ENCODE peak calls at places on chromosomes 7 and 10, in five cellular contexts. L, P, S, Z and U are unnamed samples.

GRCh38 chr10:6721480-6721879 is 141.4 kb upstream of the PRKCQ start:
- DNase-seq in P (no peak), L (no peak), Z (no peak), S (no peak), U (no peak)

GRCh38 chr7:99468336-99468918 is 2.5 kb upstream of the ATP5MF start:
- DNase-seq in Z (peak), S (peak), L (no peak), P (no peak), U (no peak)

GRCh38 chr7:129041142-129041928 is 13.6 kb downstream of the TNPO3 start:
- DNase-seq in L (no peak), S (no peak), P (no peak), Z (peak), U (no peak)

GRCh38 chr7:151768805-151769188 is 108.1 kb downstream of the PRKAG2 start:
- DNase-seq in S (no peak), P (no peak), Z (no peak), L (no peak), U (no peak)

GRCh38 chr7:157204134-157204533 is 65.4 kb downstream of the UBE3C start:
- DNase-seq in P (no peak), S (no peak), Z (no peak), L (no peak), U (no peak)

GRCh38 chr10:105149371-105149871 is 508.3 kb downstream of the SORCS3 start:
- DNase-seq in Z (no peak), S (no peak), P (no peak), L (no peak), U (no peak)

GRCh38 chr7:134842901-134843300 is 63.5 kb downstream of the CALD1 start:
- DNase-seq in S (no peak), Z (no peak), P (no peak), L (no peak), U (no peak)

GRCh38 chr7:18496336-18496700 is 769 bp downstream of the HDAC9 start:
- DNase-seq in P (no peak), Z (no peak), L (no peak), S (no peak), U (no peak)

GRCh38 chr7:47294569-47295222 is 287.2 kb downstream of the TNS3 start:
- DNase-seq in L (no peak), Z (no peak), S (no peak), P (no peak), U (no peak)

GRCh38 chr7:7808626-7809025 is 90.2 kb upstream of the RPA3 start:
- DNase-seq in S (no peak), Z (no peak), P (no peak), L (no peak), U (no peak)

GRCh38 chr10:98344589-98345038 is 70.4 kb downstream of the PYROXD2 start:
- DNase-seq in L (peak), P (no peak), S (peak), Z (no peak), U (no peak)

GRCh38 chr10:114678806-114679205 is 20.7 kb upstream of the ABLIM1 start:
- DNase-seq in Z (no peak), S (no peak), P (no peak), L (no peak), U (no peak)

GRCh38 chr10:17335065-17335464 is 107.0 kb downstream of the VIM start:
- DNase-seq in P (no peak), Z (no peak), L (no peak), S (no peak), U (no peak)

GRCh38 chr10:90587081-90587491 is 270.8 kb downstream of the HTR7 start:
- DNase-seq in Z (no peak), L (no peak), S (no peak), P (no peak), U (no peak)

GRCh38 chr10:70137927-70138883 is 5.6 kb upstream of the AIFM2 start:
- DNase-seq in S (peak), P (no peak), L (no peak), Z (no peak), U (no peak)

GRCh38 chr7:93715234-93715633 is 140.7 kb upstream of the CALCR start:
- DNase-seq in S (peak), Z (peak), P (no peak), L (peak), U (no peak)

GRCh38 chr7:11760372-11760771 is 71.6 kb downstream of the THSD7A start:
- DNase-seq in S (no peak), P (no peak), Z (no peak), L (no peak), U (no peak)

GRCh38 chr7:130887182-130888016 is 153.4 kb upstream of the KLF14 start:
- DNase-seq in P (no peak), Z (no peak), L (no peak), S (no peak), U (no peak)

GRCh38 chr7:80207501-80207900 is 72.9 kb downstream of the GNAI1 start:
- DNase-seq in P (no peak), Z (no peak), S (no peak), L (no peak), U (no peak)

GRCh38 chr10:8229153-8229552 is 174.7 kb downstream of the GATA3 start:
- DNase-seq in P (no peak), Z (no peak), L (no peak), S (no peak), U (no peak)

GRCh38 chr7:45036801-45037200 is 36.8 kb downstream of the CCM2 start:
- DNase-seq in P (no peak), S (no peak), L (no peak), Z (no peak), U (no peak)

GRCh38 chr7:132545756-132546155 is 30.5 kb downstream of the PLXNA4 start:
- DNase-seq in Z (no peak), L (no peak), P (no peak), S (no peak), U (no peak)

GRCh38 chr10:14125564-14125963 is 205.2 kb downstream of the FRMD4A start:
- DNase-seq in L (no peak), Z (no peak), P (no peak), S (no peak), U (no peak)

GRCh38 chr10:131033166-131034085 is 278.1 kb downstream of the TCERG1L start:
- DNase-seq in S (no peak), L (no peak), Z (peak), P (no peak), U (no peak)

GRCh38 chr7:46243406-46243805 is 322.3 kb upstream of the IGFBP3 start:
- DNase-seq in S (no peak), L (no peak), Z (no peak), P (no peak), U (no peak)
- H3K4me3 ChIP-seq in S (no peak), L (no peak), Z (no peak), P (no peak), U (no peak)

DNA sequence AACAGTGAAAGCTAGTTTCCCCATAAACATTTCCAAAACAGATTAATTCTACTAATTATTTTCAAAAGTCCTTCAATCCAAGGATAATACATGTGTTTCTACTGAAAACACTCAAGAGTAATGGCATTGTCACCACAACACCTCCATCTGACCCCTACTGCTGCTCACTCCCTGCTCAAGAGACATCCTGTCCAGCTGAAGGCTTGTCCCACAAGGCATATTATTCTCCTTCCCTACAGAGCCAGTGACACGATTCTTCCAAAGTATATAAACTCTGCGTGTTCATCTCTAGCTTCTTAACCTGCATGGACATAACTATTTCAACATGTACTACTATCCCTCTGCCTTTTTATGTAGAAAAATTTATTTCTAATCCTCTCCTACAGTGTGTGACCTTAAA is 182.1 kb downstream of the CPEB3 start:
- DNase-seq in P (no peak), Z (no peak), L (no peak), S (no peak), U (no peak)
- H3K4me3 ChIP-seq in P (no peak), Z (no peak), L (no peak), S (no peak), U (no peak)

GRCh38 chr10:124523301-124523871 is 61.8 kb downstream of the LHPP start:
- DNase-seq in L (no peak), Z (peak), P (no peak), S (peak), U (no peak)

GRCh38 chr10:124522131-124522902 is 60.7 kb downstream of the LHPP start:
- DNase-seq in P (no peak), S (no peak), L (no peak), Z (peak), U (no peak)

GRCh38 chr10:124521429-124521871 is 59.8 kb downstream of the LHPP start:
- DNase-seq in S (no peak), Z (peak), P (no peak), L (no peak), U (peak)

GRCh38 chr10:124523886-124524285 is 62.3 kb downstream of the LHPP start:
- DNase-seq in L (no peak), P (no peak), Z (no peak), S (peak), U (no peak)

DNA sequence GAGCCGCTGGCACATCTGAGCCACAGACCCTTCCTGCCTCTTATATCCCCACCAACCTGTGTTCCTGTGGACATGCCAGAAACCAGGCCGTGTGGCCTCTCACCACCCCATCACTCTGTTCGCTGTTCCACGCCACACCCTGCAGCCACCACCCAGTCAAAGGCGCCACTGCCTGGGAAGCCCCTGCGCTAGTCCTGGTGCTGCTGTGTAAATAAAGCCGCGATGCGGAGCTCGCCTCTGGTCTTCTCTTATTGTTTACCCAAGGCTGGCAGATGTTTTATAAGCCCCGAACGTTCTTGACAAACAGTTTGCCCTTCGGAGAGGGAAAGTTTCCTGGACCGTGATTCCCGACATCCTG is 61.3 kb downstream of the LHPP start:
- DNase-seq in Z (peak), P (no peak), S (peak), L (no peak), U (no peak)
- H3K4me3 ChIP-seq in Z (no peak), P (no peak), S (no peak), L (no peak), U (no peak)

DNA sequence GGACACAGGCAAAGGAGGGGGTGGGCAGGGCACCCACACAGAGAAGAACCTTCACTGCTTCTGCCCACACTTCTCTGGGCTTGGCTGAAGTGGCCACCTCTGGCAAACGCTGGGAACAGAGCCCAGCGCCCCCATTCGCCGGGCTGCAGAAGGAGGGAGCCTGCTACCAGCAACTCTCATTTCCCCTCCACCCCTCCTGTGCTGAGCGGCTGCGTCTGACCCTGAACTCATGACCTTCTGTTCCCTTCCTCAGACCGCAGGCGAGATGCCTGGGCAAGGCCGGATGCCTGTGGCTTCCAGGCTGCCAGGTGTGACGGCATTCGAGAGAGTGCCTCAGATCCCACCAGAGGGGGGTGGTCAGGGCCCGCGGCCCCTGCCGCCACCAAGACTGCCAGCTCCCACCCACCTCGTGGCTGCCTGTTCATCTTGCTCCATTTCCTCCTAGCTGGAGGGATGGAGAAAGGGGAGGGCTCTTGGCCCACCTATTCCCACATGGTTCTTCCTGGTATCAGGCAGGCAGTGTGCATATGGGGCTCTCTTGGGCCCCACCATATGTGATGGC is 19.8 kb downstream of the DNAJB12 start:
- DNase-seq in P (peak), Z (no peak), S (peak), L (peak), U (peak)
- H3K4me3 ChIP-seq in P (peak), Z (no peak), S (no peak), L (no peak), U (peak)